ENCODE peak calls at places on chromosome 1, in five cellular contexts. D is ascending aorta, E is MM.1S, F is body of pancreas, T is heart right ventricle. Y is an unnamed sample.

GRCh38 chr1:246280551-246280950 is 226.5 kb downstream of the SMYD3 start:
- DNase-seq in D (no peak), E (no peak), F (no peak), T (no peak), Y (no peak)

GRCh38 chr1:116666747-116667576 is 571 bp downstream of the IGSF3 start:
- DNase-seq in D (no peak), E (no peak), F (no peak), T (no peak), Y (no peak)

GRCh38 chr1:75643460-75643859 is 32.5 kb upstream of the SLC44A5 start:
- DNase-seq in D (no peak), E (no peak), F (no peak), T (no peak), Y (no peak)

GRCh38 chr1:59903136-59903754 is 23.3 kb downstream of the CYP2J2 start:
- DNase-seq in D (no peak), E (peak), F (peak), T (no peak), Y (no peak)

GRCh38 chr1:17661546-17662157 is 93.5 kb upstream of the ACTL8 start:
- DNase-seq in D (no peak), E (peak), F (peak), T (peak), Y (peak)

GRCh38 chr1:167916766-167917511 is 3.0 kb upstream of the ADCY10 start:
- DNase-seq in D (no peak), E (no peak), F (no peak), T (no peak), Y (no peak)

GRCh38 chr1:64744492-64745180 is at the start of gene RAVER2:
- DNase-seq in D (peak), E (peak), F (peak), T (peak), Y (peak)

GRCh38 chr1:114092118-114092517 is 61.6 kb downstream of the SYT6 start:
- DNase-seq in D (no peak), E (no peak), F (no peak), T (no peak), Y (no peak)

GRCh38 chr1:21514245-21514644 is 5.0 kb downstream of the ALPL start:
- DNase-seq in D (no peak), E (no peak), F (no peak), T (no peak), Y (no peak)

GRCh38 chr1:61741682-61742619 is at the start of gene PATJ:
- DNase-seq in D (peak), E (peak), F (peak), T (peak), Y (peak)

DNA sequence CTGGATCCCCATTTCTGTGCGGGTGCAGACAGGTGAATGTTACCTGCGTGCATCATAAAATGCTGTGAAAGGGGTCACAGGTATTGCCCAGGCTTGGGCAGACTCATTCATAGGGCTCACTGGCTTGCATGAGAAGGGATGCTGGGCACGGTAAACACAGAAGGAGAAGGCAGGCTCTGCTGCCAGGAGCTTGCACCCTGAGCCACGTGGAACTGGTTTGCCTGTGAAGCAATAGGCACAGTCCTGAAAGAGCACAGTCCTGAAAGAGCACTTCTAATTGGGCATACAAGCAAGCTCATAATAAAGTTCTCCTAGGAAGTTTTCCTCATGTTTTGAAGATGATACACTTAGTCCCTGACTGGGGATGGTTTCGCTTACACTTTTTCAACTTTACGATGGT is 40.9 kb downstream of the GALNT2 start:
- DNase-seq in D (no peak), E (no peak), F (no peak), T (no peak), Y (no peak)
- H3K27ac ChIP-seq in D (no peak), E (no peak), F (no peak), T (no peak), Y (no peak)

DNA sequence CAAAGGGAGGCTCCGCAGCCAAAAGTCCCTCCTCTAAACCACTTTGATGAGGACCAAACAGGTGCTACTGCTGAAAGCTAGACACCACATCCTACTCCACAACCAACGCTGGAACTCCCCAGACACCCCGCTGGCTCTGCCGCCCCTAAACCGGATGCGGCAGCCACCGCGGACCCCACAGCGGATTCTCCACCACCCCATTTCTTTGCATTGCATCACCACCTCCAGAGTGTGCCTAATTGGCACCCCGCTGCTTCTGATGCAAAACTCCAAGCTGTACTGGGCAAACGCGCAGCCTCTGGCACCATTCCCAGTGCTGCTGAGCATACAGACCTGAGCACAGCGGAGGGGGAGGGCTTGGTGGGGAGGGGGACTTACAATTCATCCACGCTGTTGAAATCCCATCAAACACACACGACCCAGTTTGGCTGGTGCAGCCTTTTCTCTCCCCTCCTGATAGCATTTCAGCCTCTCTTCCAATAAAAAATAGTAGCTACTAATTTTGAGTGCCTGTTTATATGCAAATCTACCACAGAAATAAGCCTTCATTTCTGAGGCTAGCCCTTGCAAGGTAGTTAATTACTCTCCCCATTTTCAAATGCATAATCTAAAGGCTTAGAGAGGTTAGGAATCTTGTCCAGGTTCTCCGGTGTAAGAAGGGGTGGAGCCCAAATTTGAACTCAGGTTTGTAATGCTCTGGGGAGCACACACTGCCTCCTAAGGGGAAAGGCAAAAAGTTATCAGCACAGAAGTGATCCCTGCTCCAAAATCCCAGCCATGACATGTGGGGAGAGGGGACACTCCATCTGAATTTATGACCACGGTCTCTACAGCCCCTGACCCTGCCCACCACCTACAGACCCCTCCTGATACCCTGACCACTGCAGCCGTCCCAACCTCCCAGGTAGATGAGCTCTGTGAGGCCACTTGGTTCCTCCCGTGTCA is 12.2 kb upstream of the RGS16 start:
- DNase-seq in D (peak), E (peak), F (peak), T (peak), Y (peak)
- H3K27ac ChIP-seq in D (peak), E (peak), F (no peak), T (peak), Y (no peak)

DNA sequence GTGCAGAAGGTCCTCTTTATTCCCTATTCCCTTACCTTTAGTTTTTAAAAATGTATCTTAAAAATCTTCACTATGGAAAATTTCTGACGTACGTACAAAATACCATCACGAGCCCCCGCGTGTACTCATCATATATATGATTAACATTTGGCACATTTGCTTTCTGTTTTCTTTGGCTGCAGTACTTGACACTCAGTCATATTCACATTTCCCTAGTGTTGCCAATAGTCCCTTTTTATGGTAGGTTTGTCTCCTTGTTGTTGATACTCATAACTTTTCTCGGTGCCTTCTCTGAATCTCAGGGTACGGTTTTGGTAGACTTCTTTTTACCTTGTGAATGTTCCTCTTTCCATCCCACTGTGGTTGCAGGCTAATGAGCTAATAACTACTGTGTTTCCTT is 23.3 kb downstream of the KDM4A start:
- DNase-seq in D (no peak), E (no peak), F (no peak), T (no peak), Y (no peak)
- H3K27ac ChIP-seq in D (no peak), E (no peak), F (no peak), T (no peak), Y (no peak)

DNA sequence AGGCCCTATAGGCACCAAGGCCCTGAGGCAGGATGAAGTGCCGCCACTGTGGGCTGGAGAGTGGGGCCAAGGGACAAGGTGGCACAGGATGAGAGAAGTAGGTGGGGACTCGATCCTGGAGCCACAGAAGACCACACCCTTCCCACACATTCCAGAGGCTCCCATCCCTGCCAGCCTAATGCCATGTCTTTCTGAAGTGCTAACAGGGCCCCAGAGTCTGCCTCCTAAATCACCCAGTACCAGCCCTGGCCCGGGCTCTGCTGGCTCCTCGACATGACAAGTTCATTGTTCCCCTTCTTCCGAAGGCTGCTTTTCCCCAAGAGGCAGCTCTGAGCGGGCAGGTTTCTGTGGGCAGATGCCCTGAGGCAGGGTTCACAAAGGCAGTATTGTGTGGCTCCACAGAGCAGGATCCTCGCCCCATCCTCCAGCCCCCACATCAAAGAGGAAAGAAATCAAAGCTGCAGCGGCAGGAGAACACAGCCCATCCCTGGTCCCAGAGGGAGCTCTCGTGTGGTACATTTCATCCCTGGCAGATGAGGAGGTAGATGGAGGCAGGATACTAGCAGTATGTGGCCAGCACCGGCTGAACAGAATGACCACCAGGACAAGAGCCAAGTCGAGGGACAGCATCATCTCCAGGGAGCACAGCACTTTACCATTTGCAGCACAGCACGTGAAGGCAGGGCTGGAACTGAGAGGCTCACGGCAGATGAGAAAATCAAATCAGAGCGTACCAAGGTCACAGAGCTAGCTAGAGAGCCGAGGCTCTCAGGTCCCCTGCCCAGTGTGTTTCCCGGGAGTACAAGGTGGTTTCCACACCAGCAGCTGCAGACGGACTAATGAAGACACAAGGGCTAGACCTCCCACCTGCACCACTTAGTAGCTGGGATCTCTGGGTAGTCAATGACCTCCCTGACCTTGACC is 64.8 kb downstream of the SYF2 start:
- DNase-seq in D (no peak), E (no peak), F (no peak), T (no peak), Y (no peak)
- H3K27ac ChIP-seq in D (no peak), E (no peak), F (no peak), T (no peak), Y (no peak)